ENCODE peak calls at places on chromosomes 2 and 18, in four cellular contexts. T, Q, B and V are unnamed samples.

GRCh38 chr2:58215429-58215828 is 25.7 kb downstream of the FANCL start:
- DNase-seq in T (peak), Q (peak), B (peak), V (peak)

GRCh38 chr2:59093571-59093970 is 852.4 kb upstream of the FANCL start:
- DNase-seq in T (no peak), Q (no peak), B (no peak), V (no peak)

GRCh38 chr2:8574196-8575010 is 107.5 kb upstream of the ID2 start:
- DNase-seq in T (no peak), Q (no peak), B (peak), V (no peak)

GRCh38 chr2:48248251-48248933 is 281.6 kb upstream of the STON1 start:
- DNase-seq in T (peak), Q (peak), B (no peak), V (peak)

GRCh38 chr2:186201371-186201770 is 284.7 kb upstream of the ZC3H15 start:
- DNase-seq in T (no peak), Q (peak), B (no peak), V (peak)

GRCh38 chr2:160583162-160583522 is 89.5 kb upstream of the RBMS1 start:
- DNase-seq in T (peak), Q (peak), B (no peak), V (peak)

GRCh38 chr2:173752152-173752551 is 213.0 kb downstream of the SP3 start:
- DNase-seq in T (peak), Q (no peak), B (no peak), V (peak)

GRCh38 chr18:63817441-63818051 is 42.3 kb downstream of the SERPINB7 start:
- DNase-seq in T (peak), Q (peak), B (no peak), V (peak)

GRCh38 chr2:74833418-74834233 is at the start of gene HK2:
- DNase-seq in T (peak), Q (peak), B (peak), V (peak)

GRCh38 chr2:127169066-127169660 is 50.9 kb downstream of the CYP27C1 start:
- DNase-seq in T (no peak), Q (no peak), B (no peak), V (no peak)

GRCh38 chr2:181466661-181467576 is 9.7 kb downstream of the ITGA4 start:
- DNase-seq in T (peak), Q (peak), B (peak), V (peak)

GRCh38 chr2:110105608-110106467 is 9.8 kb downstream of the MALL start:
- DNase-seq in T (peak), Q (peak), B (no peak), V (peak)

GRCh38 chr2:32937602-32938450 is 8.9 kb upstream of the LTBP1 start:
- DNase-seq in T (peak), Q (peak), B (no peak), V (peak)

GRCh38 chr18:78701753-78702409 is 277.7 kb upstream of the SALL3 start:
- DNase-seq in T (no peak), Q (no peak), B (no peak), V (no peak)

GRCh38 chr18:26568926-26569700 is 20.8 kb upstream of the KCTD1 start:
- DNase-seq in T (no peak), Q (no peak), B (no peak), V (no peak)

GRCh38 chr2:23926289-23926749 is 604 bp downstream of the ATAD2B start:
- DNase-seq in T (no peak), Q (no peak), B (no peak), V (peak)

GRCh38 chr2:197264332-197264731 is 46.2 kb downstream of the ANKRD44 start:
- DNase-seq in T (no peak), Q (no peak), B (no peak), V (no peak)

GRCh38 chr2:239806276-239806675 is 218.9 kb downstream of the NDUFA10 start:
- DNase-seq in T (no peak), Q (no peak), B (no peak), V (no peak)

GRCh38 chr18:43236921-43237320 is 40.4 kb downstream of the SYT4 start:
- DNase-seq in T (peak), Q (peak), B (no peak), V (peak)

GRCh38 chr18:62187543-62188378 is 706 bp downstream of the RELCH start:
- DNase-seq in T (peak), Q (peak), B (peak), V (peak)

GRCh38 chr2:174787485-174788205 is 23.4 kb upstream of the CHRNA1 start:
- DNase-seq in T (peak), Q (peak), B (no peak), V (peak)

GRCh38 chr18:45739268-45739667 is 15.3 kb downstream of the SLC14A1 start:
- DNase-seq in T (no peak), Q (no peak), B (no peak), V (no peak)

GRCh38 chr2:40106061-40106460 is 327.0 kb upstream of the THUMPD2 start:
- DNase-seq in T (no peak), Q (no peak), B (no peak), V (no peak)

GRCh38 chr2:158022888-158023287 is 78.8 kb upstream of the UPP2 start:
- DNase-seq in T (no peak), Q (no peak), B (no peak), V (no peak)

GRCh38 chr18:75441921-75442320 is 14.4 kb upstream of the SMIM21 start:
- DNase-seq in T (peak), Q (peak), B (no peak), V (no peak)

GRCh38 chr2:222813177-222813843 is 47.5 kb upstream of the ACSL3 start:
- DNase-seq in T (no peak), Q (no peak), B (no peak), V (no peak)

DNA sequence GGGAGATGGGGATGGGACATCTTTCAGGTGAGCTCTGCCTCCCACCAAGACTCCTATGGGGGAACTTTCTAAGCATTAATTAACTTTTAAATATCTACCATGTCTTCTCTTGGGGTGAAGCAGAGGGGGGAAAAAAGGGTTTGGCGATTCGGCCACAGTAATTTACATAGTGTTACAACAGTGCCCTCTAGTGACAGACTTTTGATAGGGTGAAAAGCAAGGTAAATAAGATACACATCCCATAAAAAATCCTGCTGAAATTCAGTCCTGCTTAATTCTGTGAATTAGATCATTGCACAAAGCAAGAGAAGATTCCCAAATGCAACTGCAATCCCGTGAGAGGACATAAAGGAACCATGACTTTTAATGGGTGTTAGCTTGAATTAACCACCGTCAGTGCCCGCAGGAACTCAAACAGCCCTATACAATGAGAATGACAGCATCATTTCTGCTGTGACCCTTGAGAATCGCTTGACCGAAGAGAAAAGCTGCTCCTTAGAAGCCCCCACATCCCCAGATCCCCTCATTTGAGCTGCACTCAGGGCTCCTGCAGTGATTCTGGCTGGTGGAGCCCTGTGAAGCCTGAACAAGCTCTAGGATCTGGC is 32.8 kb downstream of the FAM124B start:
- DNase-seq in T (peak), Q (peak), B (no peak), V (peak)
- H3K4me3 ChIP-seq in T (no peak), Q (no peak), B (no peak), V (no peak)

GRCh38 chr2:242047963-242048362 is 178.4 kb downstream of the RTP5 start:
- DNase-seq in T (no peak), Q (no peak), B (no peak), V (no peak)
- TF ChIP-seq CTCF in T (no peak), Q (no peak), B (no peak), V (no peak)

GRCh38 chr2:217641987-217642386 is 360.8 kb downstream of the TNS1 start:
- DNase-seq in T (no peak), Q (no peak), B (no peak), V (no peak)

GRCh38 chr2:217645891-217646290 is 356.9 kb downstream of the TNS1 start:
- DNase-seq in T (no peak), Q (no peak), B (no peak), V (peak)

GRCh38 chr2:217642944-217643343 is 359.9 kb downstream of the TNS1 start:
- DNase-seq in T (no peak), Q (no peak), B (no peak), V (no peak)

GRCh38 chr2:217647226-217647625 is 355.6 kb downstream of the TNS1 start:
- DNase-seq in T (no peak), Q (no peak), B (no peak), V (no peak)

DNA sequence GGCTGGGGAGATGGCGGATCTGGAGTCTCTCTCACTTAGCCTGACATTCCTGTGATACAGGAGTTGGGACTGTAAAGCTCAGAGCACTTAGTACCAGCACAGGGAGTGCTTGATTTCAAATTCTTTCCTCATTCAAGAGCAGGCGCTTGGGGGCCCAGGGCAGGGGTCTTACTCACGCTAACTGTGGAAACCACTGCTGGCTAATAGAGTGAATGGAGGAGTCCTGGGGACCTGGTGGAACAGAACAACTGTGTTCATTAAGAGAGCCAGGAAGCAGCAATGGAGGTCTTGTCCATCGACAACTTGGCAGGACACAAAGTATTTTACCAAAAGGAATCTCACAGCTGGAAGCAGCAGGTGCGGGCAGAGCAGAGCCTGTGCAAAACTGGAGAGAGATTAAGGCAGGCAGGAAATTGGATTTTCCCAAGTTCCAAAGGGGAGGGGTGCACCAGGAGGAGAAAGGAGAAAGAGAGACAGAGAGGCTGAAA is 358.9 kb downstream of the TNS1 start:
- DNase-seq in T (no peak), Q (no peak), B (no peak), V (no peak)
- H3K4me3 ChIP-seq in T (no peak), Q (no peak), B (no peak), V (no peak)

GRCh38 chr2:54772531-54772930 is 49.1 kb downstream of the EML6 start:
- DNase-seq in T (no peak), Q (no peak), B (no peak), V (no peak)

GRCh38 chr2:54772110-54772509 is 48.6 kb downstream of the EML6 start:
- DNase-seq in T (peak), Q (peak), B (no peak), V (peak)

GRCh38 chr2:54775710-54776109 is 52.2 kb downstream of the EML6 start:
- DNase-seq in T (no peak), Q (no peak), B (no peak), V (no peak)

GRCh38 chr2:54773233-54773632 is 49.8 kb downstream of the EML6 start:
- DNase-seq in T (no peak), Q (no peak), B (no peak), V (no peak)

DNA sequence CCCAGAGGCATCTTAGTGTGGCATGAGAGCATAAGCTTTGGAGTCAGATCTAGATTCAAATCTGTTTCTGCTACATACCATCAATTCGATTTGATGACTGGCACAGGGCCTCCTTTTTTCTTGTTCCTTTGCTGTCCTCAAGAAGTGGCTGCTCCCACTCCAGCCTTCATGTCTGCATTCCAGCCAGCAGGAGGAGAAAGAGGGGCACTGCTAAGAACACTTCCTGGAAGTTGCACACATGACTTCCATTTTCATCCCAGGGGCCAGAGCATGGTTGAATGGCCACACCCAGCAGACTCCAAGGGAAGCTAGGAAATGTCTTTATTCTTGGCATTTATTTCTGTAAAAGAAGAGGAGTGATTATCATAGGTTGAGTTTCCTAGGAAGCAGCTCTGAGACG is 50.4 kb downstream of the EML6 start:
- DNase-seq in T (no peak), Q (no peak), B (no peak), V (peak)
- TF ChIP-seq CTCF in T (no peak), Q (peak), B (no peak), V (peak)

GRCh38 chr2:105005170-105005569 is 32.7 kb upstream of the MRPS9 start:
- DNase-seq in T (no peak), Q (no peak), B (no peak), V (no peak)
- H3K4me3 ChIP-seq in T (no peak), Q (no peak), B (no peak), V (no peak)

GRCh38 chr18:9552189-9552588 is 62.2 kb downstream of the PPP4R1 start:
- DNase-seq in T (peak), Q (no peak), B (no peak), V (no peak)

GRCh38 chr18:9547767-9548166 is 66.6 kb downstream of the PPP4R1 start:
- DNase-seq in T (no peak), Q (no peak), B (no peak), V (no peak)

GRCh38 chr18:9550413-9550812 is 63.9 kb downstream of the PPP4R1 start:
- DNase-seq in T (no peak), Q (no peak), B (no peak), V (no peak)

GRCh38 chr18:9546468-9546867 is 67.9 kb downstream of the PPP4R1 start:
- DNase-seq in T (no peak), Q (no peak), B (no peak), V (no peak)

GRCh38 chr18:9549405-9549804 is 65.0 kb downstream of the PPP4R1 start:
- DNase-seq in T (no peak), Q (no peak), B (no peak), V (no peak)
- TF ChIP-seq CTCF in T (no peak), Q (peak), B (no peak), V (no peak)

DNA sequence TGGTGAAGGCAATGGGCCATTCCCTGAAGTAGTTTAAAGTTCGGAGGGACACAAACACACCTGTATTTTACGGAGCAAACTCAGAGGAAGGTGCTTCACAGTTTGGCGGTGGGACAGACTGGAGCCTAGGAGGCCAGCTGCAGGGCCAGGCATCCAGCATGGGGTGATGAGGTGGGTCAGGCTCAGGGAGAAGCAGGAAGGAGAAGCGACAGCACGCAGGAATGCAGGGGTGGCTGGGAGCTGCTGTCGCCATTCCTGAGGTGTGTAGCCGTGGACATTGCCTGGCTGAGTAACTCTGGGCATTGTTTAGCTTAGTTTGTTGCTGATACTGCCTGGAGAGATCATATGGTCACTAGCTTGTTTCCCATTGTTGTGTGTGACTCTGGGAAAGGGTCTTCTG is 35.8 kb upstream of the METTL21A start:
- DNase-seq in T (no peak), Q (no peak), B (no peak), V (no peak)
- H3K4me3 ChIP-seq in T (no peak), Q (no peak), B (no peak), V (no peak)

DNA sequence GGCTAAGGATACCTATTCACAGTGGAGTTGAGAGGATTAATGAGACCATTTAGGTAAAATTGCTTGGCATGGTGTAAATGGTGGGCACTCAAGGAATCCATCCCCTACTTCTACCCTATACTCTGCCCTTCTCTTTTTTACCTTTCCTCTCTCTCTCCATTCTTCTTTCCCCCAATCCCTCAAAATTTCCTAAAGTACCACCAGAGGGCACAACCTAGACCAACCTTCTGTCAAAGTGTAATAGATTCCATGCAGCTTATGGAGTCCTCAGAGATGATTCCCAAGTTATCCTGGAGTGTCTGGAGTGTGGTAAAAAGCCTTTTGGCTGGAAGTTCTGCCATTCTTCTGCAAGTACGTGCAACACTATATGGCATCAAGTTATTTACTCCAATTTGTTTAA is 33.0 kb upstream of the CCDC195 start:
- DNase-seq in T (peak), Q (no peak), B (no peak), V (peak)
- TF ChIP-seq CTCF in T (peak), Q (no peak), B (no peak), V (peak)

GRCh38 chr2:170944545-170944944 is 15.5 kb downstream of the GORASP2 start:
- DNase-seq in T (no peak), Q (no peak), B (no peak), V (no peak)

GRCh38 chr2:170940066-170940465 is 11.0 kb downstream of the GORASP2 start:
- DNase-seq in T (no peak), Q (no peak), B (no peak), V (no peak)

GRCh38 chr2:170943041-170943440 is 14.0 kb downstream of the GORASP2 start:
- DNase-seq in T (no peak), Q (no peak), B (no peak), V (no peak)

GRCh38 chr2:170942615-170943014 is 13.6 kb downstream of the GORASP2 start:
- DNase-seq in T (no peak), Q (no peak), B (no peak), V (no peak)

GRCh38 chr2:170943596-170943995 is 14.5 kb downstream of the GORASP2 start:
- DNase-seq in T (no peak), Q (no peak), B (no peak), V (no peak)
- H3K4me3 ChIP-seq in T (no peak), Q (no peak), B (no peak), V (no peak)